ENCODE peak calls at places on chromosomes 12 and 14, in eight cellular contexts. One of them, this sample, is unnamed.
A peak's percentile ranks its signal among the peaks of the same experiment; 100 is the strongest.

GRCh38 chr12:12990700-12991468 is 9.2 kb downstream of the HEBP1 start:
- DNase-seq in effector memory CD4-positive, alpha-beta T cell: no peak
- DNase-seq in CD8-positive, alpha-beta memory T cell: no peak
- DNase-seq in lower lobe of right lung: no peak
- DNase-seq in pancreas: no peak
- DNase-seq in psoas muscle: no peak
- DNase-seq in fibroblast of lung: no peak
- DNase-seq in cardiac muscle cell: no peak
- DNase-seq in this sample: no peak

GRCh38 chr14:105086833-105087307 is 21.6 kb upstream of the GPR132 start:
- DNase-seq in pancreas: peak; percentile 92
- DNase-seq in fibroblast of lung: peak; percentile 67
- DNase-seq in lower lobe of right lung: peak; percentile 92
- DNase-seq in CD8-positive, alpha-beta memory T cell: peak; percentile 75
- DNase-seq in effector memory CD4-positive, alpha-beta T cell: peak; percentile 67
- DNase-seq in psoas muscle: peak; percentile 83
- DNase-seq in cardiac muscle cell: peak; percentile 84
- DNase-seq in this sample: peak; percentile 94

GRCh38 chr14:94153750-94154350 is 20.3 kb upstream of the PPP4R4 start:
- DNase-seq in CD8-positive, alpha-beta memory T cell: no peak
- DNase-seq in psoas muscle: no peak
- DNase-seq in fibroblast of lung: no peak
- DNase-seq in effector memory CD4-positive, alpha-beta T cell: no peak
- DNase-seq in cardiac muscle cell: no peak
- DNase-seq in lower lobe of right lung: no peak
- DNase-seq in pancreas: no peak
- DNase-seq in this sample: no peak

GRCh38 chr14:61388173-61388975 is 67.0 kb downstream of the PRKCH start:
- DNase-seq in lower lobe of right lung: no peak
- DNase-seq in cardiac muscle cell: peak; percentile 4
- DNase-seq in effector memory CD4-positive, alpha-beta T cell: peak; percentile 30
- DNase-seq in CD8-positive, alpha-beta memory T cell: peak; percentile 24
- DNase-seq in psoas muscle: no peak
- DNase-seq in fibroblast of lung: no peak
- DNase-seq in pancreas: no peak
- DNase-seq in this sample: no peak

GRCh38 chr12:118271199-118271598 is 101.5 kb downstream of the TAOK3 start:
- DNase-seq in pancreas: no peak
- DNase-seq in effector memory CD4-positive, alpha-beta T cell: no peak
- DNase-seq in CD8-positive, alpha-beta memory T cell: no peak
- DNase-seq in psoas muscle: no peak
- DNase-seq in lower lobe of right lung: no peak
- DNase-seq in cardiac muscle cell: no peak
- DNase-seq in fibroblast of lung: no peak
- DNase-seq in this sample: no peak

GRCh38 chr12:46493352-46494209 is 121.0 kb upstream of the SLC38A2 start:
- DNase-seq in effector memory CD4-positive, alpha-beta T cell: no peak
- DNase-seq in cardiac muscle cell: no peak
- DNase-seq in CD8-positive, alpha-beta memory T cell: no peak
- DNase-seq in psoas muscle: no peak
- DNase-seq in fibroblast of lung: peak; percentile 38
- DNase-seq in pancreas: no peak
- DNase-seq in lower lobe of right lung: no peak
- DNase-seq in this sample: no peak

GRCh38 chr14:65483647-65484046 is 71.1 kb downstream of the FUT8 start:
- DNase-seq in pancreas: no peak
- DNase-seq in fibroblast of lung: no peak
- DNase-seq in psoas muscle: no peak
- DNase-seq in lower lobe of right lung: no peak
- DNase-seq in cardiac muscle cell: no peak
- DNase-seq in CD8-positive, alpha-beta memory T cell: no peak
- DNase-seq in effector memory CD4-positive, alpha-beta T cell: no peak
- DNase-seq in this sample: no peak

GRCh38 chr14:22847661-22848341 is 11.4 kb downstream of the MMP14 start:
- DNase-seq in effector memory CD4-positive, alpha-beta T cell: no peak
- DNase-seq in psoas muscle: no peak
- DNase-seq in cardiac muscle cell: peak; percentile 75
- DNase-seq in CD8-positive, alpha-beta memory T cell: no peak
- DNase-seq in lower lobe of right lung: peak; percentile 45
- DNase-seq in fibroblast of lung: peak; percentile 91
- DNase-seq in pancreas: no peak
- DNase-seq in this sample: no peak

GRCh38 chr12:68557011-68557715 is 53.5 kb upstream of the RAP1B start:
- DNase-seq in lower lobe of right lung: no peak
- DNase-seq in effector memory CD4-positive, alpha-beta T cell: no peak
- DNase-seq in pancreas: no peak
- DNase-seq in cardiac muscle cell: peak; percentile 75
- DNase-seq in CD8-positive, alpha-beta memory T cell: no peak
- DNase-seq in psoas muscle: no peak
- DNase-seq in fibroblast of lung: peak; percentile 73
- DNase-seq in this sample: no peak

GRCh38 chr12:120529641-120530314 is 820 bp upstream of the COQ5 start:
- DNase-seq in psoas muscle: no peak
- DNase-seq in fibroblast of lung: no peak
- DNase-seq in effector memory CD4-positive, alpha-beta T cell: no peak
- DNase-seq in cardiac muscle cell: peak; percentile 46
- DNase-seq in CD8-positive, alpha-beta memory T cell: no peak
- DNase-seq in pancreas: no peak
- DNase-seq in lower lobe of right lung: no peak
- DNase-seq in this sample: no peak

GRCh38 chr12:70049596-70050360 is 193.5 kb upstream of the CNOT2 start:
- DNase-seq in lower lobe of right lung: no peak
- DNase-seq in fibroblast of lung: no peak
- DNase-seq in psoas muscle: no peak
- DNase-seq in effector memory CD4-positive, alpha-beta T cell: no peak
- DNase-seq in pancreas: no peak
- DNase-seq in CD8-positive, alpha-beta memory T cell: peak; percentile 14
- DNase-seq in cardiac muscle cell: no peak
- DNase-seq in this sample: no peak

GRCh38 chr14:85414142-85414541 is 115.8 kb upstream of the FLRT2 start:
- DNase-seq in pancreas: no peak
- DNase-seq in CD8-positive, alpha-beta memory T cell: no peak
- DNase-seq in effector memory CD4-positive, alpha-beta T cell: no peak
- DNase-seq in fibroblast of lung: no peak
- DNase-seq in cardiac muscle cell: peak; percentile 27
- DNase-seq in psoas muscle: no peak
- DNase-seq in lower lobe of right lung: no peak
- DNase-seq in this sample: no peak

GRCh38 chr14:85412756-85413155 is 117.2 kb upstream of the FLRT2 start:
- DNase-seq in psoas muscle: no peak
- DNase-seq in effector memory CD4-positive, alpha-beta T cell: no peak
- DNase-seq in lower lobe of right lung: no peak
- DNase-seq in CD8-positive, alpha-beta memory T cell: no peak
- DNase-seq in cardiac muscle cell: no peak
- DNase-seq in pancreas: no peak
- DNase-seq in fibroblast of lung: no peak
- DNase-seq in this sample: no peak

GRCh38 chr14:85417396-85417795 is 112.5 kb upstream of the FLRT2 start:
- DNase-seq in effector memory CD4-positive, alpha-beta T cell: no peak
- DNase-seq in lower lobe of right lung: no peak
- DNase-seq in fibroblast of lung: no peak
- DNase-seq in cardiac muscle cell: no peak
- DNase-seq in psoas muscle: no peak
- DNase-seq in CD8-positive, alpha-beta memory T cell: no peak
- DNase-seq in pancreas: no peak
- DNase-seq in this sample: no peak

GRCh38 chr14:85416771-85417170 is 113.2 kb upstream of the FLRT2 start:
- DNase-seq in pancreas: no peak
- DNase-seq in psoas muscle: no peak
- DNase-seq in lower lobe of right lung: no peak
- DNase-seq in fibroblast of lung: peak; percentile 59
- DNase-seq in effector memory CD4-positive, alpha-beta T cell: no peak
- DNase-seq in CD8-positive, alpha-beta memory T cell: no peak
- DNase-seq in cardiac muscle cell: peak; percentile 76
- DNase-seq in this sample: no peak

DNA sequence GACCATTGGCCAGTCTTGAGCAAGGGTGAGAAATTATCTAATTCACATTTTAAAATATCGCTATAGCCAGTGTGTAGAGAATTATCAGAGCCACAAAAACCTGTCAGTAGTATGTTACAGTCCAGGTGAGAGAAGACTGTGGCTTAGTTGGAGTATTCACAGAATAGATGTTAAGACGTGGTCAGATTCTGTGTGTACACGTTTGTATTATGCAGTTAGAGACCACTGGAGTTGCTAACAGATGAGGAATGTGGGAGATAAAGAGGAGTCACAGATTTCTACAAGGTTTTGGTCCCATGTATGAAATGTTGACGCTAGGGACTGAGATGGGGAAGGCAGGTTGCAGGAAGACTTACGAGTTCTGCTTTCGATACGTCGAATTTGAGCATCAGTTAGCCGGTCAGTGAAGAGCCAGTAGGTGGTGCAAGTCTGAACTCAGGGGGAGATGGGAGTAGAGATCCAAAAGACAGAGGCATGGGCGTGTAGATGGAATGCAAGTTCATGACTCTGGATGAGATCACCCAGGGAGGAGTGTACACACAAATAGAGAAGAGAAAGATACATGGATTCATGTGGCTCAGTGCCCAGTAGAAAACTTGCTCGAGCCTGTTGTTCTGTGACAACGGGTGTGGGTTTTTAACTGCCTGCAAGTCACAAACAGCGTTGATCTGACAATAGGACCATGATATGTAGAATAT is 114.8 kb upstream of the FLRT2 start:
- DNase-seq in pancreas: no peak
- DNase-seq in fibroblast of lung: peak; percentile 86
- DNase-seq in psoas muscle: no peak
- DNase-seq in lower lobe of right lung: no peak
- DNase-seq in CD8-positive, alpha-beta memory T cell: no peak
- DNase-seq in cardiac muscle cell: peak; percentile 96
- DNase-seq in effector memory CD4-positive, alpha-beta T cell: no peak
- DNase-seq in this sample: peak; percentile 49
- H3K4me3 ChIP-seq in pancreas: no peak overlapping the region
- H3K4me3 ChIP-seq in fibroblast of lung: no peak overlapping the region
- H3K4me3 ChIP-seq in psoas muscle: no peak overlapping the region
- H3K4me3 ChIP-seq in lower lobe of right lung: no peak overlapping the region
- H3K4me3 ChIP-seq in CD8-positive, alpha-beta memory T cell: no peak overlapping the region
- H3K4me3 ChIP-seq in cardiac muscle cell: no peak overlapping the region
- H3K4me3 ChIP-seq in effector memory CD4-positive, alpha-beta T cell: no peak overlapping the region
- H3K4me3 ChIP-seq in this sample: no peak overlapping the region

DNA sequence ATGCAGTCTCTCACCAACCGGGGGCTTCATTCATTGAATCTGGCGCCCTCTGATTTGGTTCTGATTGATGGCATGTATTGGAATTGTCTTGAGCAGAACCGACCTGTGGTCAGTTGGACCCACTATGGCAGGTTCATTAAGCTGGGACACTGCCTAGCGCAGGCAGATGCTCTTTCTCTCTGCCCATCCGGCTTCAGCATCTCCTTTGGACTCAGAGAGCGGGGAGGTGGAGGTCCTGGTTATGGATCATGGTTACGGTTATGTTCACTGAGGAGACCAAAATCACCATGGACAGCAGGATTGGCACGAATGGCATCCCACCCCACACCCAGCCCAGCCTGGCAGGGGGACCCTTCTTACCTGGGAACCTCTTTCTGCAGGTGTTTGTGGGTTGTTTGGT is 16.4 kb upstream of the BCL7A start:
- DNase-seq in effector memory CD4-positive, alpha-beta T cell: no peak
- DNase-seq in lower lobe of right lung: peak; percentile 12
- DNase-seq in fibroblast of lung: no peak
- DNase-seq in psoas muscle: no peak
- DNase-seq in pancreas: no peak
- DNase-seq in CD8-positive, alpha-beta memory T cell: no peak
- DNase-seq in cardiac muscle cell: no peak
- DNase-seq in this sample: peak; percentile 1
- H3K4me1 ChIP-seq in effector memory CD4-positive, alpha-beta T cell: peaks cover 22% of the 10 kb centered on the region
- H3K4me1 ChIP-seq in lower lobe of right lung: peaks cover 5% of the 10 kb centered on the region
- H3K4me1 ChIP-seq in fibroblast of lung: peaks cover 11% of the 10 kb centered on the region
- H3K4me1 ChIP-seq in psoas muscle: peaks cover 26% of the 10 kb centered on the region
- H3K4me1 ChIP-seq in pancreas: no peaks in the 10 kb centered on the region
- H3K4me1 ChIP-seq in CD8-positive, alpha-beta memory T cell: peaks cover 25% of the 10 kb centered on the region
- H3K4me1 ChIP-seq in cardiac muscle cell: peaks cover 11% of the 10 kb centered on the region
- H3K4me1 ChIP-seq in this sample: peaks cover 20% of the 10 kb centered on the region

DNA sequence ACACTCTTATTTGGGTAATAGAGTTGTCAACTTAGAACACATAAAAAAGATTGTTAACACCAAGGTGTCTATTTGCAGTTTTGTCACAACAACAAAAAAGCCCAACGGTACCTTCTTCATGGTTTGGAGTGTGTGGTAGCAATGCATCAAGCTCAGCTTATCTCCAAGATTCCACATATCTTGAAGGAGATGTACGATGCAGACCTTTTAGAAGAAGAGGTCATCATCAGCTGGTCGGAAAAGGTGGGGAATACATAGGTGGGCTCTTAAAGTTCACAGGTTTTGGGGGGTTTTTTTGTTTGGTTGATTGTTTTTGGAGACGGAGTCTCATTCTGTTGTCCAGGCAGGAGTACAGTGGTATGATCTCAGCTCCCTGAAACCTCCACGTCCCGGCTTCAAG is 5.5 kb downstream of the EIF5 start:
- DNase-seq in pancreas: no peak
- DNase-seq in CD8-positive, alpha-beta memory T cell: no peak
- DNase-seq in cardiac muscle cell: no peak
- DNase-seq in psoas muscle: no peak
- DNase-seq in lower lobe of right lung: no peak
- DNase-seq in fibroblast of lung: no peak
- DNase-seq in effector memory CD4-positive, alpha-beta T cell: no peak
- DNase-seq in this sample: no peak
- H3K36me3 ChIP-seq in pancreas: peaks cover 43% of the 10 kb centered on the region
- H3K36me3 ChIP-seq in CD8-positive, alpha-beta memory T cell: peaks cover 87% of the 10 kb centered on the region
- H3K36me3 ChIP-seq in cardiac muscle cell: peaks cover 93% of the 10 kb centered on the region
- H3K36me3 ChIP-seq in psoas muscle: peaks cover 96% of the 10 kb centered on the region
- H3K36me3 ChIP-seq in lower lobe of right lung: peaks cover 95% of the 10 kb centered on the region
- H3K36me3 ChIP-seq in fibroblast of lung: peaks cover 58% of the 10 kb centered on the region
- H3K36me3 ChIP-seq in effector memory CD4-positive, alpha-beta T cell: peaks cover 90% of the 10 kb centered on the region
- H3K36me3 ChIP-seq in this sample: peaks cover 93% of the 10 kb centered on the region

DNA sequence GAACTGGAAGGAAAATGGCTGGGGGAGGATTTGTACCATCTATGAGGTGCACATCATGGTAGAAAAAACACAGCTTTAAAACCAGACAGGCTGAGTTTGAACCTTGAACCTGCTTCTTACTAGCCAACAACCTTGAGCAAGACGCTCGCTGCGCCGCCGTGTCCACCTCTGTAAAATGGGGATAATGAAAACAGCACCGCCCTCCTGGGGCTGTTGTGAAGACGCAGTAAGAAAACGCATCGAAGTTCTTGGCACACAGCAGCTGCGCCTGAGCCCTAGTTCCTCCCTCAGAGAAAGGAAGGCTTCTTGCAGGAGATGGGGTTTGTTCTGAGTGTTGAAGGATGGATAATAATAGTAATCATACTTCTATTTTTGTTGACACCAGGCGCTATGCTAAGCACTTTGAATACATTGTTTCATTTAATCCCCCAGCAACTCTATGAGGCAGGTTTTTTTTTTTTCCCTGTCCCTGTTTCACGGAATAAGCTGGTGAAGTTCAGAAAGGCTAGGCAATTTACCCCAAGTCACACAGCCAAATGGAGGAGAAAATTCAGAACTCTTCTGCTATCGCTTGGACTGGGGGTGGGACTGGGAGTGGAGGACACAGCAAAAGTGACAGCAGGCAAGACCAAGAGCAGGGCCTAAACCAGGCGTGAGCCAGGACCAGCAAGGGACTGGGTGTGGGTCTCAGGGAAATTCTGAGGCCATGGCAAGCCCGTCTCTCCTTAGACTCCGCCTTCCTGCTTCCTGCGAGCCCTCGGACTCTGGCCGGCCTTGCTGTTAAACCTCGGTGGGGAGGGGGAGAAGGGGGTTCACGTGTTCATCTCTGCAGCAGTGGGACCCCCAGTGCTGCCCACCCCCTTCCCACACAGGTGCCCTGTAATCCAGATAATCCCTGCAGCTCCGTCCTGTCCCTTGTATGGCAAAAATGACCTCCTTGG is 97.5 kb downstream of the LRRC74A start:
- DNase-seq in psoas muscle: no peak
- DNase-seq in pancreas: no peak
- DNase-seq in effector memory CD4-positive, alpha-beta T cell: no peak
- DNase-seq in fibroblast of lung: no peak
- DNase-seq in lower lobe of right lung: no peak
- DNase-seq in cardiac muscle cell: no peak
- DNase-seq in CD8-positive, alpha-beta memory T cell: no peak
- DNase-seq in this sample: no peak
- H3K4me3 ChIP-seq in psoas muscle: no peak overlapping the region
- H3K4me3 ChIP-seq in pancreas: no peak overlapping the region
- H3K4me3 ChIP-seq in effector memory CD4-positive, alpha-beta T cell: no peak overlapping the region
- H3K4me3 ChIP-seq in fibroblast of lung: no peak overlapping the region
- H3K4me3 ChIP-seq in lower lobe of right lung: no peak overlapping the region
- H3K4me3 ChIP-seq in cardiac muscle cell: no peak overlapping the region
- H3K4me3 ChIP-seq in CD8-positive, alpha-beta memory T cell: no peak overlapping the region
- H3K4me3 ChIP-seq in this sample: no peak overlapping the region

This sample was measured in heart left ventricle.